ENCODE peak calls at places on chromosomes 16 and 17, in seven cellular contexts. Q, V, K, D, H, J and P are unnamed samples.

GRCh38 chr16:21568502-21569189 is 30.7 kb upstream of the METTL9 start:
- DNase-seq in D (no peak), Q (no peak), J (no peak), V (no peak), H (no peak), K (no peak), P (no peak)

GRCh38 chr16:85055503-85056210 is 28.1 kb downstream of the KIAA0513 start:
- DNase-seq in H (peak), D (peak), V (no peak), J (peak), K (peak), Q (no peak), P (no peak)

GRCh38 chr16:85253127-85253941 is 141.1 kb upstream of the CIBAR2 start:
- DNase-seq in D (peak), Q (no peak), V (peak), K (peak), J (peak), H (peak), P (no peak)

GRCh38 chr17:74513987-74514631 is 17.2 kb downstream of the CD300LB start:
- DNase-seq in H (peak), K (no peak), V (no peak), D (peak), Q (no peak), J (no peak), P (peak)

GRCh38 chr17:5000237-5000639 is 2.5 kb downstream of the KIF1C start:
- DNase-seq in Q (no peak), D (no peak), H (no peak), K (peak), V (no peak), J (no peak), P (no peak)

GRCh38 chr17:83068641-83069570 is 10.5 kb upstream of the METRNL start:
- DNase-seq in Q (no peak), V (no peak), K (no peak), D (no peak), J (no peak), H (peak), P (no peak)

GRCh38 chr16:16005725-16006124 is 56.3 kb downstream of the ABCC1 start:
- DNase-seq in K (no peak), J (no peak), Q (no peak), H (no peak), V (no peak), D (no peak), P (no peak)

GRCh38 chr17:82647593-82648164 is 565 bp downstream of the WDR45B start:
- DNase-seq in K (peak), V (no peak), Q (no peak), D (peak), J (peak), H (peak), P (no peak)

GRCh38 chr17:61581611-61582349 is 9.2 kb downstream of the NACA2 start:
- DNase-seq in V (no peak), K (no peak), H (no peak), Q (no peak), J (no peak), D (no peak), P (no peak)

GRCh38 chr17:81731271-81731670 is 19.2 kb downstream of the SLC25A10 start:
- DNase-seq in H (no peak), J (no peak), D (no peak), K (no peak), Q (no peak), V (no peak), P (no peak)

GRCh38 chr16:87829988-87830672 is 39.2 kb downstream of the SLC7A5 start:
- DNase-seq in J (no peak), Q (no peak), V (no peak), K (no peak), D (no peak), H (no peak), P (no peak)

GRCh38 chr17:6464446-6465041 is 20.3 kb downstream of the PIMREG start:
- DNase-seq in H (no peak), J (no peak), D (no peak), K (no peak), V (no peak), Q (no peak), P (no peak)

GRCh38 chr17:19578545-19578944 is 44.9 kb downstream of the SLC47A1 start:
- DNase-seq in H (no peak), V (no peak), K (no peak), D (no peak), J (peak), Q (no peak), P (no peak)

GRCh38 chr16:56726283-56726682 is 3.6 kb upstream of the NUP93 start:
- DNase-seq in D (no peak), Q (no peak), V (no peak), J (no peak), K (no peak), H (no peak), P (no peak)

GRCh38 chr16:30621765-30622164 is 11.6 kb upstream of the ZNF689 start:
- DNase-seq in D (no peak), Q (no peak), K (no peak), H (no peak), V (no peak), J (no peak), P (no peak)

GRCh38 chr17:34349748-34350147 is 6.5 kb upstream of the CCL13 start:
- DNase-seq in J (no peak), Q (no peak), K (no peak), D (no peak), V (no peak), H (no peak), P (no peak)

GRCh38 chr16:78278047-78278446 is 178.6 kb downstream of the WWOX start:
- DNase-seq in J (no peak), V (no peak), H (no peak), D (no peak), K (no peak), Q (peak), P (no peak)

GRCh38 chr17:79377230-79377790 is 233.5 kb downstream of the RBFOX3 start:
- DNase-seq in Q (no peak), J (no peak), D (no peak), V (no peak), K (no peak), H (no peak), P (no peak)

GRCh38 chr17:39547713-39548478 is 59.8 kb downstream of the NEUROD2 start:
- DNase-seq in H (peak), Q (peak), D (peak), V (peak), K (peak), J (peak), P (peak)

GRCh38 chr17:57619061-57619937 is 125.8 kb downstream of the CCDC182 start:
- DNase-seq in D (no peak), J (no peak), Q (no peak), H (no peak), V (no peak), K (no peak), P (no peak)

GRCh38 chr16:57138281-57138935 is 46.0 kb downstream of the CPNE2 start:
- DNase-seq in V (no peak), K (no peak), J (no peak), H (no peak), D (no peak), Q (no peak), P (no peak)

GRCh38 chr16:80968386-80969113 is 38.1 kb downstream of the CMC2 start:
- DNase-seq in D (no peak), H (no peak), V (no peak), J (peak), K (no peak), Q (no peak), P (no peak)

GRCh38 chr16:1494129-1494640 is 1.0 kb downstream of the TELO2 start:
- DNase-seq in Q (peak), D (no peak), V (no peak), J (no peak), H (no peak), K (peak), P (no peak)

GRCh38 chr16:20906225-20906870 is 5.8 kb downstream of the LYRM1 start:
- DNase-seq in Q (no peak), V (no peak), K (no peak), D (no peak), H (no peak), J (no peak), P (no peak)

GRCh38 chr17:77753691-77754265 is 204.7 kb upstream of the TNRC6C start:
- DNase-seq in K (no peak), D (no peak), H (no peak), V (no peak), Q (no peak), J (no peak), P (no peak)

GRCh38 chr16:55179858-55180585 is 144.0 kb upstream of the IRX6 start:
- DNase-seq in K (no peak), D (no peak), Q (no peak), J (no peak), V (peak), H (no peak), P (no peak)

GRCh38 chr16:79318137-79318899 is 282.2 kb downstream of the MAF start:
- DNase-seq in J (no peak), D (no peak), H (no peak), K (no peak), V (no peak), Q (no peak), P (no peak)

GRCh38 chr17:79970576-79971068 is 65.0 kb downstream of the TBC1D16 start:
- DNase-seq in K (peak), Q (peak), V (peak), D (no peak), J (no peak), H (no peak), P (peak)

GRCh38 chr17:77555110-77555509 is 403.4 kb upstream of the TNRC6C start:
- DNase-seq in V (peak), Q (no peak), J (no peak), H (no peak), D (no peak), K (no peak), P (no peak)

GRCh38 chr16:51151435-51151950 is 423 bp upstream of the SALL1 start:
- DNase-seq in D (no peak), K (peak), V (peak), J (no peak), Q (peak), H (no peak), P (no peak)

GRCh38 chr17:16977932-16978331 is 6.0 kb upstream of the TNFRSF13B start:
- DNase-seq in D (no peak), V (no peak), K (no peak), H (no peak), Q (no peak), J (no peak), P (no peak)